ENCODE peak calls at places on chromosome 15, in nine cellular contexts. P, A, V, R, N, O, S, E and Z are unnamed samples.

GRCh38 chr15:26260517-26261133 is 397.5 kb upstream of the ATP10A start:
- DNase-seq in P (peak), A (no peak), V (peak), R (no peak), N (peak), O (peak), S (no peak), E (peak), Z (no peak)

GRCh38 chr15:67119238-67119846 is 53.9 kb downstream of the SMAD3 start:
- DNase-seq in P (no peak), A (no peak), V (no peak), R (no peak), N (no peak), O (no peak), S (no peak), E (no peak), Z (no peak)

GRCh38 chr15:40342421-40343313 is 1.9 kb upstream of the CCDC9B start:
- DNase-seq in P (no peak), A (no peak), V (peak), R (no peak), N (no peak), O (no peak), S (no peak), E (no peak), Z (no peak)

GRCh38 chr15:63982381-63982854 is 63.9 kb downstream of the DAPK2 start:
- DNase-seq in P (no peak), A (no peak), V (no peak), R (no peak), N (no peak), O (no peak), S (no peak), E (no peak), Z (no peak)

GRCh38 chr15:38647683-38648082 is 83.1 kb upstream of the RASGRP1 start:
- DNase-seq in P (peak), A (no peak), V (peak), R (no peak), N (no peak), O (no peak), S (no peak), E (no peak), Z (no peak)

GRCh38 chr15:87604857-87605446 is 651.6 kb downstream of the NTRK3 start:
- DNase-seq in P (peak), A (peak), V (peak), R (no peak), N (no peak), O (no peak), S (no peak), E (peak), Z (no peak)

GRCh38 chr15:85623648-85624047 is 171.1 kb downstream of the KLHL25 start:
- DNase-seq in P (peak), A (no peak), V (peak), R (no peak), N (no peak), O (no peak), S (no peak), E (no peak), Z (no peak)

GRCh38 chr15:72491768-72492167 is 17.6 kb downstream of the ARIH1 start:
- DNase-seq in P (no peak), A (no peak), V (peak), R (no peak), N (no peak), O (no peak), S (no peak), E (no peak), Z (no peak)

GRCh38 chr15:68528891-68529290 is 49.9 kb upstream of the CORO2B start:
- DNase-seq in P (peak), A (no peak), V (peak), R (no peak), N (no peak), O (no peak), S (no peak), E (no peak), Z (no peak)

GRCh38 chr15:35123743-35124142 is 38.6 kb upstream of the NANOGP8 start:
- DNase-seq in P (peak), A (no peak), V (peak), R (no peak), N (no peak), O (no peak), S (no peak), E (no peak), Z (no peak)

GRCh38 chr15:62606376-62607164 is 436.0 kb upstream of the TPM1 start:
- DNase-seq in P (no peak), A (no peak), V (peak), R (peak), N (no peak), O (no peak), S (no peak), E (no peak), Z (peak)

GRCh38 chr15:81002254-81003022 is 1.7 kb downstream of the TLNRD1 start:
- DNase-seq in P (no peak), A (peak), V (no peak), R (no peak), N (no peak), O (no peak), S (no peak), E (no peak), Z (no peak)

GRCh38 chr15:84911879-84912660 is 27.6 kb downstream of the SLC28A1 start:
- DNase-seq in P (no peak), A (peak), V (peak), R (peak), N (no peak), O (no peak), S (no peak), E (no peak), Z (peak)

GRCh38 chr15:100201376-100202280 is 140.1 kb downstream of the ADAMTS17 start:
- DNase-seq in P (no peak), A (no peak), V (peak), R (no peak), N (no peak), O (no peak), S (no peak), E (no peak), Z (no peak)

GRCh38 chr15:75309711-75310110 is 26.2 kb upstream of the COMMD4 start:
- DNase-seq in P (no peak), A (no peak), V (no peak), R (no peak), N (no peak), O (no peak), S (no peak), E (no peak), Z (no peak)

GRCh38 chr15:68022061-68022460 is 32.1 kb upstream of the PIAS1 start:
- DNase-seq in P (no peak), A (no peak), V (no peak), R (no peak), N (no peak), O (no peak), S (no peak), E (no peak), Z (no peak)

GRCh38 chr15:38217181-38217580 is 35.5 kb upstream of the SPRED1 start:
- DNase-seq in P (peak), A (peak), V (peak), R (peak), N (no peak), O (no peak), S (no peak), E (no peak), Z (no peak)